ENCODE peak calls at places on chromosomes 16 and 17, in nine cellular contexts. H, P, L, J, C, O, K, M and D are unnamed samples.

GRCh38 chr17:60127068-60128064 is 22.4 kb upstream of the CA4 start:
- DNase-seq in O (no peak), L (no peak), H (no peak), K (no peak), M (no peak), J (no peak), P (no peak), C (no peak), D (no peak)

GRCh38 chr17:5581655-5582054 is 2.7 kb downstream of the NLRP1 start:
- DNase-seq in P (no peak), C (no peak), J (no peak), O (no peak), K (no peak), M (no peak), L (no peak), H (no peak), D (no peak)

GRCh38 chr17:76530489-76530814 is 7.1 kb downstream of the CYGB start:
- DNase-seq in M (peak), C (no peak), L (no peak), K (no peak), J (no peak), O (no peak), H (no peak), P (no peak), D (no peak)

GRCh38 chr17:64491995-64492394 is 4.9 kb downstream of the POLG2 start:
- DNase-seq in L (no peak), M (no peak), C (no peak), H (no peak), O (no peak), K (no peak), P (no peak), J (no peak), D (no peak)

GRCh38 chr17:13931752-13932477 is 137.4 kb upstream of the COX10 start:
- DNase-seq in J (no peak), L (peak), K (no peak), M (no peak), P (no peak), O (no peak), C (no peak), H (no peak), D (no peak)

GRCh38 chr16:86459266-86459665 is 51.1 kb upstream of the FOXF1 start:
- DNase-seq in H (no peak), P (no peak), K (no peak), M (no peak), C (no peak), O (no peak), J (no peak), L (no peak), D (no peak)

GRCh38 chr17:38317081-38317480 is 20.1 kb downstream of the MRPL45 start:
- DNase-seq in J (no peak), O (no peak), L (no peak), H (no peak), K (no peak), P (no peak), C (no peak), M (no peak), D (no peak)

GRCh38 chr16:84169765-84170310 is 17.0 kb downstream of the TAF1C start:
- DNase-seq in J (no peak), K (no peak), H (no peak), O (no peak), C (no peak), P (no peak), L (no peak), M (no peak), D (no peak)

GRCh38 chr17:78351449-78352006 is 8.3 kb downstream of the SOCS3 start:
- DNase-seq in K (peak), C (no peak), P (peak), J (peak), H (peak), O (no peak), M (peak), L (peak), D (no peak)

GRCh38 chr17:38864636-38865398 is 5.0 kb upstream of the LASP1 start:
- DNase-seq in M (peak), L (no peak), H (no peak), O (no peak), K (no peak), P (peak), J (no peak), C (no peak), D (no peak)

GRCh38 chr17:44219636-44220210 is at the start of gene UBTF:
- DNase-seq in P (peak), O (peak), C (peak), J (no peak), M (peak), L (peak), H (peak), K (peak), D (peak)

GRCh38 chr16:58859958-58860669 is 126.0 kb upstream of the GOT2 start:
- DNase-seq in C (no peak), K (no peak), P (no peak), M (no peak), J (no peak), L (no peak), O (no peak), H (no peak), D (no peak)

GRCh38 chr16:2962334-2963073 is 1.6 kb upstream of the KREMEN2 start:
- DNase-seq in C (no peak), J (no peak), K (no peak), O (no peak), M (no peak), P (no peak), H (no peak), L (no peak), D (no peak)

GRCh38 chr17:12959441-12959840 is 58.4 kb downstream of the ELAC2 start:
- DNase-seq in H (no peak), P (no peak), M (no peak), O (no peak), L (peak), C (no peak), K (no peak), J (no peak), D (no peak)

GRCh38 chr17:1485311-1485747 is 7.2 kb downstream of the MYO1C start:
- DNase-seq in O (peak), P (no peak), H (no peak), K (no peak), C (no peak), M (no peak), L (no peak), J (no peak), D (no peak)

GRCh38 chr17:7308625-7309433 is 1.4 kb downstream of the EIF5A start:
- DNase-seq in L (peak), C (peak), K (peak), H (peak), J (no peak), M (peak), P (peak), O (peak), D (peak)

GRCh38 chr17:64573214-64573613 is 66.4 kb downstream of the CEP95 start:
- DNase-seq in L (no peak), C (no peak), J (no peak), O (no peak), H (no peak), P (no peak), K (no peak), M (no peak), D (no peak)

GRCh38 chr17:13647551-13647950 is 45.8 kb upstream of the HS3ST3A1 start:
- DNase-seq in K (peak), L (peak), J (no peak), P (no peak), O (no peak), M (no peak), H (no peak), C (no peak), D (no peak)

GRCh38 chr16:52852978-52853377 is 199.7 kb downstream of the CHD9NB start:
- DNase-seq in O (no peak), J (no peak), P (no peak), H (no peak), L (no peak), C (no peak), K (no peak), M (no peak), D (no peak)

GRCh38 chr16:69410285-69410990 is 14.0 kb upstream of the CYB5B start:
- DNase-seq in O (no peak), P (peak), M (no peak), L (peak), J (no peak), C (no peak), H (no peak), K (no peak), D (no peak)

GRCh38 chr16:19657831-19658230 is 60.2 kb downstream of the KNOP1 start:
- DNase-seq in J (no peak), P (no peak), K (no peak), M (no peak), O (no peak), C (no peak), L (no peak), H (no peak), D (no peak)

GRCh38 chr16:79257958-79258490 is 342.5 kb downstream of the MAF start:
- DNase-seq in P (no peak), H (no peak), K (no peak), J (no peak), M (no peak), C (no peak), O (peak), L (no peak), D (no peak)

GRCh38 chr16:1612320-1613111 is at the start of gene CRAMP1:
- DNase-seq in K (no peak), H (no peak), C (no peak), O (no peak), J (no peak), M (peak), L (peak), P (no peak), D (peak)

GRCh38 chr17:12522743-12523181 is 142.9 kb upstream of the MYOCD start:
- DNase-seq in J (peak), K (no peak), H (no peak), O (no peak), M (no peak), P (no peak), C (no peak), L (peak), D (no peak)

GRCh38 chr17:68029512-68030215 is 5.9 kb upstream of the KPNA2 start:
- DNase-seq in O (no peak), P (no peak), C (no peak), M (no peak), L (no peak), H (no peak), K (no peak), J (no peak), D (no peak)

GRCh38 chr17:60712675-60713074 is 35.0 kb downstream of the BCAS3 start:
- DNase-seq in H (no peak), C (no peak), K (no peak), L (no peak), P (no peak), O (no peak), J (no peak), M (no peak), D (no peak)

GRCh38 chr17:57721967-57722703 is 23.0 kb downstream of the CCDC182 start:
- DNase-seq in O (no peak), P (no peak), K (no peak), M (no peak), H (no peak), C (no peak), L (no peak), J (no peak), D (no peak)

GRCh38 chr16:50050802-50051201 is 15.0 kb upstream of the HEATR3 start:
- DNase-seq in J (no peak), L (peak), O (no peak), K (no peak), C (no peak), M (no peak), H (no peak), P (no peak), D (no peak)

GRCh38 chr16:11501583-11502138 is 85.1 kb downstream of the LITAF start:
- DNase-seq in J (no peak), K (no peak), L (no peak), P (no peak), M (no peak), C (no peak), O (no peak), H (no peak), D (no peak)

GRCh38 chr17:9202572-9202971 is 181.3 kb downstream of the NTN1 start:
- DNase-seq in O (no peak), H (no peak), J (no peak), C (no peak), P (no peak), L (no peak), M (no peak), K (no peak), D (no peak)

GRCh38 chr16:70269471-70269870 is 17.7 kb upstream of the EXOSC6 start:
- DNase-seq in L (no peak), O (no peak), P (no peak), C (no peak), J (no peak), H (no peak), K (no peak), M (no peak), D (no peak)